ENCODE peak calls at places on chromosomes 3 and 15, in four cellular contexts. J is AG09309, I is cardiac fibroblast, F is endothelial cell of umbilical vein. H is an unnamed sample.

GRCh38 chr3:61903931-61904657 is 342.7 kb downstream of the PTPRG start:
- DNase-seq in J (no peak), I (peak), F (peak), H (no peak)

GRCh38 chr3:135869439-135870105 is 96.0 kb upstream of the PPP2R3A start:
- DNase-seq in J (no peak), I (no peak), F (no peak), H (no peak)

GRCh38 chr3:102532901-102533300 is 98.1 kb downstream of the ZPLD1 start:
- DNase-seq in J (peak), I (peak), F (no peak), H (no peak)

GRCh38 chr3:155991847-155992246 is 121.4 kb downstream of the GMPS start:
- DNase-seq in J (no peak), I (no peak), F (no peak), H (no peak)

GRCh38 chr3:107212709-107213664 is 164.3 kb upstream of the CCDC54 start:
- DNase-seq in J (no peak), I (no peak), F (no peak), H (no peak)

GRCh38 chr3:55190296-55190695 is 262.4 kb upstream of the LRTM1 start:
- DNase-seq in J (peak), I (peak), F (no peak), H (no peak)

GRCh38 chr15:69044899-69045298 is 30.4 kb downstream of the NOX5 start:
- DNase-seq in J (peak), I (peak), F (peak), H (no peak)

GRCh38 chr3:6861331-6861988 is 545 bp downstream of the GRM7 start:
- DNase-seq in J (no peak), I (no peak), F (no peak), H (no peak)

GRCh38 chr3:127637546-127637945 is 8.6 kb downstream of the PODXL2 start:
- DNase-seq in J (no peak), I (no peak), F (no peak), H (no peak)

GRCh38 chr3:178258121-178258520 is 278.1 kb upstream of the KCNMB2 start:
- DNase-seq in J (no peak), I (no peak), F (no peak), H (no peak)

GRCh38 chr15:63439536-63440264 is 58.1 kb upstream of the CA12 start:
- DNase-seq in J (no peak), I (peak), F (no peak), H (no peak)

GRCh38 chr3:89950772-89951171 is 843.4 kb downstream of the EPHA3 start:
- DNase-seq in J (no peak), I (no peak), F (no peak), H (no peak)

GRCh38 chr3:89946863-89947262 is 839.4 kb downstream of the EPHA3 start:
- DNase-seq in J (no peak), I (no peak), F (no peak), H (no peak)

GRCh38 chr3:89948008-89948407 is 840.6 kb downstream of the EPHA3 start:
- DNase-seq in J (no peak), I (no peak), F (no peak), H (no peak)

DNA sequence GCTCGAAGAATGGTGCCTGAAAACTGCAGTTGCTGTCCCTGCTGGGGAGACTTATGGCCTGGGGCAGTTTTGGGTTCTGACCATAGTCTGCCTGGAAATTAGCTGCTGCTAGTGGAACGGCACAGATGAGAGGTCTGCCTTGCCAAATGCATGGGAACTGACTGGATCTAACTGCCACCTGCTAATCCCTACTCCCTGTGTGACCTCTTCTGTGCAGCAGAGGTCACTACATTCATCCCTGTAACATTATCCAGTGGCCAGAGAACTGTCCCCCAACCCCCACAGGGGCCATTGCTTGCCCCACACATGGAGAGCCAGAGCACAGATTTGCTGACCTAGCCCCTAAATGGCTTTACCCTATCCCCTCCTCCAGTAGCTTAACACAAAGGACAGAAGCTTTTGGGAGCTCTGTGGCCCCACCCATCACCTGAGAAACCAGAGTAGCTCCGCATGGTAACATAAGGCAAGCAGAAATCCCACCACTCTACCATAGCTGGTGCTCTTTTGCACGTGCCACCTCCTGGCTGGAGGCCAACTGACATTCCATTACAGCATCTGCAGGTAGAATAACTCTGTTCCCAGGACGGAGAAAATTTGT is 840.0 kb downstream of the EPHA3 start:
- DNase-seq in J (no peak), I (no peak), F (no peak), H (no peak)
- TF ChIP-seq CTCF in J (no peak), I (no peak), F (no peak), H (no peak)

GRCh38 chr15:31331389-31331788 is 4.8 kb downstream of the KLF13 start:
- DNase-seq in J (no peak), I (no peak), F (no peak), H (no peak)

GRCh38 chr15:31332020-31332680 is 5.5 kb downstream of the KLF13 start:
- DNase-seq in J (no peak), I (no peak), F (no peak), H (no peak)

GRCh38 chr15:31333119-31333518 is 6.5 kb downstream of the KLF13 start:
- DNase-seq in J (no peak), I (no peak), F (no peak), H (no peak)

GRCh38 chr15:31333820-31334219 is 7.2 kb downstream of the KLF13 start:
- DNase-seq in J (no peak), I (no peak), F (no peak), H (no peak)

DNA sequence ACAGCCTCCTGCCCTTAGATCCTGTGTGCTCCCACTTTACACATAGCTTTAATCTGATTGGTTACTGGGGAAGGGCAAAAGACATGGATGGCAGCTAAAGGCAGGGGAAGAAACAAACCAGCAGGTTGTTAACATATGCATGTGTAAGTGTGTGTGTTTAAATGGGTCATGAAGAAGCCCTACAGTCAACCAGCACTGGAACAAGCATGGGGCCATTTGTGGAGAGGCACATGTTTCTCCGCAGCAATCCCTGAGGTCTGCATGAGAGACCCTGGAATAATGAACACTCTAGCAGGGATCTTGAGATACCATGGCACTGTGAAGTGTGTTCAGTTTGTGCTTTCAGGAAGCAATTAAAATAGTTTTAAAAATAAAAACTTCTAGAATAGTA is 6.0 kb downstream of the KLF13 start:
- DNase-seq in J (no peak), I (no peak), F (no peak), H (no peak)
- H3K4me3 ChIP-seq in J (no peak), I (no peak), F (no peak), H (no peak)

GRCh38 chr3:125075738-125076137 is 19.9 kb upstream of the HEG1 start:
- DNase-seq in J (no peak), I (no peak), F (no peak), H (no peak)
- TF ChIP-seq CTCF in J (no peak), I (no peak), F (no peak), H (no peak)

GRCh38 chr3:36774072-36774471 is 9.7 kb upstream of the DCLK3 start:
- DNase-seq in J (no peak), I (peak), F (no peak), H (no peak)
- H3K4me3 ChIP-seq in J (no peak), I (no peak), F (no peak), H (no peak)

DNA sequence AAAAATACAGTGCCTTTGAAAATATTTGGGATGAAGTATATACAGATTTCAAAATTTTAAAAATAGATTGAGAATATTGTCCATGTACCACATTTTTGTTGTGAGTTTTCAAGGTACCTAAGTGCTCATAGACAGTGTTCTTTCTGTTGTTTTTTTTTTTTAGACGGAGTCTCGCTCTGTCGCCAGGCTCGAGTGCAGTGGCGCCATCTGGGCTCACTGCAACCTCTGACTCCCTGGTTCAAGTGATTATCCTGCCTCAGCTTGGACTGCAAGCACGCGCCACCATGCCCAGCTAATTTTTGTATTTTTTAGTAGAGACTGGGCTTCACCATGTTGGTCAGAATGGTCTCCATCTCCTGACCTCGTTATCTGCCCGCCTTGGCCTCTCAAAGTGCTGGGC is 223.9 kb downstream of the MCTP2 start:
- DNase-seq in J (no peak), I (no peak), F (no peak), H (no peak)
- TF ChIP-seq CTCF in J (no peak), I (no peak), F (no peak), H (no peak)

DNA sequence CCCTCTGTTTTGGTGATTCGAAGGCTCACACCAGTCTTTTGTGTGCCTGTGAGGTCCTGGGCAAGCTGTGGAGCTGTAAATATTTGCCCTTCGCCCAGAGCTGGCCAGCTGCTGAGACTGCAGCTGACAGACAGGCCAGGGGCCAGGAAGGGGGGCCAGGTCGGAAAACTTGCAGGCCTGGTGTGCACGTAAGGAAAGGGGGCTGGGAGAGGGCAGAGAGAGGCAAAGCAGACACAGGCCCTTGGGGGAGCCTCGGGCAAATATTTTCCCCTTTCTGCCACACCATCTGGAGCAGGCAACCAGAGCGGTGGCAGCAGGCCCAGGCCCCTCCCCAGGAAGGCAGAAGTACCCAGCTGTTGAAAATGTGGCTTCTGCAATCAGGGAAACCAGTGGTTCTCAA is 2.6 kb downstream of the PDZRN3 start:
- DNase-seq in J (no peak), I (no peak), F (no peak), H (no peak)
- H3K4me3 ChIP-seq in J (peak), I (peak), F (no peak), H (no peak)

GRCh38 chr3:47380601-47381316 is at the start of gene PTPN23:
- DNase-seq in J (peak), I (peak), F (peak), H (peak)
- TF ChIP-seq CTCF in J (no peak), I (no peak), F (no peak), H (no peak)

GRCh38 chr15:44636976-44637375 is 26.5 kb downstream of the SPG11 start:
- DNase-seq in J (no peak), I (no peak), F (no peak), H (no peak)
- H3K4me3 ChIP-seq in J (no peak), I (no peak), F (no peak), H (no peak)

DNA sequence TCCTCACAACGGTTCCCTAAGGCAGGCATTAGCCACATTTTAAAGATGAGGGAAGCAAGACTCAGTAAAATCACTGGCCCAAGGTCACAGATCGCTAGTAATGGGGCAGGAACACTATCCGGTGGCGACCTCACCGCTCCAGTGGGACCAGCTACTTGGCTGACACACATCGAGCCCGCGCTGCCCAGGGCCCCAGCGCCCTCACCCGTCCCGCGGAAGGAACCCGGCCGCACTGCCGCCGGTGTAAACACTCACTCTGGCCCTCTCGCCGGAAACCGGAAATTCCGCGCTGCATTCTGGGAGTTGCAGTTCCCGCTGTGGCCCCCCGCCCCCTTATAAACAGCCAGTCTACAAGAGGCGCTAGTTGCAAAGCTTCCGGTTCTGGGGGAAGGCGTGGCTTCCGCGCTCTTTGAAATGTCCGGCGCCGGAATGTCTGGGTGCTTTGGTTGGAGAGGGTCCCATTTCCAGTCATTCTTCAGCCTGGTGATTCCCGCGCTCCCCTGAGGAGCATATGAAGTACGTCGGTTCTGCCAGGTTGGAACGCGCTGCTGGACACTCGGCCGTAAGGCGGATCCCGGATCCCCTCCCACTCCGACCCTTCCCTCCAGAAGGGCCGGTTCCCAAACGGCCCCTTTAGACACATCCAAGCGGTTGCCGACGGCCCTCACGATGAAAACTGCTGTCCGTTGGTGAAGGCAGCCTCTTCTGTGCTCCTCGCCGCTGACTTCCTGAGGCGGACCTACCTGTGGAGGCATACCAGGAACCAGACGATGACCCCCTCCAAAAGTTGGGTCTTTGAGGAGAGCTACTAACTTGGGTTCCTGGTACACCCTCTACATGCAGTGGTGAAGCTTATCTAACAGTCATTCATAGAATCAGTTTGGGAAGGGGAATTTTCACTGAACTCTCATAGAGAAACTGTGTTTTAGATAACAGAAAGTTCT is at the start of gene UBL7:
- DNase-seq in J (peak), I (peak), F (peak), H (peak)
- TF ChIP-seq CTCF in J (peak), I (peak), F (peak), H (peak)

GRCh38 chr15:40932146-40932545 is 3.0 kb downstream of the DLL4 start:
- DNase-seq in J (no peak), I (no peak), F (no peak), H (no peak)
- H3K4me3 ChIP-seq in J (no peak), I (no peak), F (no peak), H (no peak)

H was measured in epithelial cell of proximal tubule.